ENCODE peak calls at places on chromosomes 5 and 9, in four cellular contexts. F is A549, K is HepG2, H is GM12878. W is an unnamed sample.

GRCh38 chr5:5536871-5537270 is 114.4 kb downstream of the ICE1 start:
- DNase-seq in F (no peak), K (no peak), H (no peak), W (no peak)

GRCh38 chr9:20611751-20612287 is 10.5 kb downstream of the MLLT3 start:
- DNase-seq in F (peak; percentile 90), K (peak; percentile 64), H (no peak), W (peak; percentile 9)

GRCh38 chr5:109307996-109308395 is 101.8 kb downstream of the PJA2 start:
- DNase-seq in F (no peak), K (no peak), H (no peak), W (no peak)

GRCh38 chr5:72107874-72108199 is 562 bp downstream of the MAP1B start:
- DNase-seq in F (peak; percentile 55), K (no peak), H (no peak), W (no peak)

GRCh38 chr5:93576994-93577575 is 3.9 kb downstream of the NR2F1-AS1 start:
- DNase-seq in F (no peak), K (no peak), H (no peak), W (no peak)

GRCh38 chr5:34970552-34970951 is 41.2 kb downstream of the DNAJC21 start:
- DNase-seq in F (no peak), K (no peak), H (no peak), W (no peak)

GRCh38 chr5:133205204-133205603 is 153.4 kb downstream of the HSPA4 start:
- DNase-seq in F (no peak), K (no peak), H (no peak), W (no peak)

GRCh38 chr5:68894673-68895072 is 199.1 kb upstream of the SLC30A5 start:
- DNase-seq in F (no peak), K (no peak), H (no peak), W (no peak)

GRCh38 chr9:116432051-116432450 is 255.1 kb upstream of the TRIM32 start:
- DNase-seq in F (no peak), K (no peak), H (no peak), W (no peak)

GRCh38 chr5:130136300-130136699 is 232.0 kb downstream of the CHSY3 start:
- DNase-seq in F (no peak), K (no peak), H (no peak), W (no peak)

GRCh38 chr5:130138406-130139060 is 234.3 kb downstream of the CHSY3 start:
- DNase-seq in F (no peak), K (no peak), H (no peak), W (no peak)

DNA sequence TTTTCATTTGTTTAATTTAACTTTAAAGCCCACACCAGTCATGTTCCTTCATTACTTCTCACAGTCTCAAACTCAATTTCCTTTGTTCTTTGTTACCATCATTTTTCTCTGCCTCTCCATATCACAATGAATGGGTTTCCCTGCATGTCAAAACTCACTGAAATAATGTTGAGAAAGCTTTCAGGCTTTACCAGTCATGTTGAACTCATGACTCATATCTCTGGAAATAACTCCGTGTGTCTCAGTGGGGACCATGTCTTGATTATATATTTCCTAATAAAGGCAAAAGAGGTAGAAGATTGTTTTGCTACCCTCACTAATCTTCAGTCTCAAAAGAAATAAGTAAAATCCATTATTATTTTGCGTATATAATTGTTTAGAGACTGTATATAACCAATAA is 231.2 kb downstream of the CHSY3 start:
- DNase-seq in F (no peak), K (no peak), H (no peak), W (no peak)
- TF ChIP-seq RFX5 in F (no peak), K (no peak), H (no peak), W (no peak)

GRCh38 chr5:150409638-150410523 is 2.8 kb downstream of the CD74 start:
- DNase-seq in F (peak; percentile 86), K (peak; percentile 77), H (peak; percentile 84), W (peak; percentile 91)

GRCh38 chr5:150413176-150413901 is 629 bp upstream of the CD74 start:
- DNase-seq in F (no peak), K (no peak), H (no peak), W (no peak)

GRCh38 chr5:150410524-150411244 is 2.0 kb downstream of the CD74 start:
- DNase-seq in F (peak; percentile 62), K (peak; percentile 59), H (peak; percentile 71), W (peak; percentile 80)

GRCh38 chr5:150411245-150411979 is 1.3 kb downstream of the CD74 start:
- DNase-seq in F (no peak), K (no peak), H (no peak), W (no peak)

GRCh38 chr5:150412319-150413175 is at the start of gene CD74:
- DNase-seq in F (no peak), K (peak; percentile 90), H (peak; percentile 97), W (peak; percentile 53)
- TF ChIP-seq PBX3 in F (no peak), K (no peak), H (peak; percentile 68), W (no peak)

GRCh38 chr5:393846-394275 is 49.1 kb upstream of the EXOC3 start:
- DNase-seq in F (no peak), K (no peak), H (no peak), W (no peak)
- TF ChIP-seq RFX5 in F (no peak), K (no peak), H (no peak), W (no peak)

DNA sequence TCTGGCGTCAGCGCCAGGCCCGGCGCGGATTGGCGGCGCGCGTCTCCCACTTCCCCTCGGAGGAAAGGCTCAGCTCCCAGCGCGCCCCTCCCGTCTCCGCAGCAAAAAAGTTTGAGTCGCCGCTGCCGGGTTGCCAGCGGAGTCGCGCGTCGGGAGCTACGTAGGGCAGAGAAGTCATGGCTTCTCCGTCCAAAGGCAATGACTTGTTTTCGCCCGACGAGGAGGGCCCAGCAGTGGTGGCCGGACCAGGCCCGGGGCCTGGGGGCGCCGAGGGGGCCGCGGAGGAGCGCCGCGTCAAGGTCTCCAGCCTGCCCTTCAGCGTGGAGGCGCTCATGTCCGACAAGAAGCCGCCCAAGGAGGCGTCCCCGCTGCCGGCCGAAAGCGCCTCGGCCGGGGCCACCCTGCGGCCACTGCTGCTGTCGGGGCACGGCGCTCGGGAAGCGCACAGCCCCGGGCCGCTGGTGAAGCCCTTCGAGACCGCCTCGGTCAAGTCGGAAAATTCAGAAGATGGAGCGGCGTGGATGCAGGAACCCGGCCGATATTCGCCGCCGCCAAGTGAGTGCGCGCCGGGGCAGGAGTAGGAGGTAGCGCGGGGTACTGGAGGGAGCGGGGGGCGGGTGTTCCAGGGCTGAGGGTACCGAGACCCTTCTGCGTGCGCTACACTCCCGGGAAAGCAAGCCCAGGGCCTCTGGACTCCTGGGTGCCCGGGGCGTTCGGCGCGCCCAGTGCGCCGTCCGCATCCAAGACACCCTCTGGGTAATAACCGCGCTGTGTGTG is at the start of gene MSX2:
- DNase-seq in F (peak; percentile 88), K (no peak), H (no peak), W (peak; percentile 97)
- TF ChIP-seq PBX3 in F (no peak), K (no peak), H (no peak), W (no peak)

GRCh38 chr5:137071941-137072340 is 427.2 kb downstream of the SPOCK1 start:
- DNase-seq in F (no peak), K (no peak), H (no peak), W (no peak)

GRCh38 chr5:137073192-137073591 is 425.9 kb downstream of the SPOCK1 start:
- DNase-seq in F (no peak), K (no peak), H (no peak), W (no peak)

GRCh38 chr5:137072376-137073174 is 426.6 kb downstream of the SPOCK1 start:
- DNase-seq in F (no peak), K (no peak), H (no peak), W (no peak)

GRCh38 chr5:137078171-137078665 is 420.9 kb downstream of the SPOCK1 start:
- DNase-seq in F (peak; percentile 13), K (no peak), H (no peak), W (no peak)

DNA sequence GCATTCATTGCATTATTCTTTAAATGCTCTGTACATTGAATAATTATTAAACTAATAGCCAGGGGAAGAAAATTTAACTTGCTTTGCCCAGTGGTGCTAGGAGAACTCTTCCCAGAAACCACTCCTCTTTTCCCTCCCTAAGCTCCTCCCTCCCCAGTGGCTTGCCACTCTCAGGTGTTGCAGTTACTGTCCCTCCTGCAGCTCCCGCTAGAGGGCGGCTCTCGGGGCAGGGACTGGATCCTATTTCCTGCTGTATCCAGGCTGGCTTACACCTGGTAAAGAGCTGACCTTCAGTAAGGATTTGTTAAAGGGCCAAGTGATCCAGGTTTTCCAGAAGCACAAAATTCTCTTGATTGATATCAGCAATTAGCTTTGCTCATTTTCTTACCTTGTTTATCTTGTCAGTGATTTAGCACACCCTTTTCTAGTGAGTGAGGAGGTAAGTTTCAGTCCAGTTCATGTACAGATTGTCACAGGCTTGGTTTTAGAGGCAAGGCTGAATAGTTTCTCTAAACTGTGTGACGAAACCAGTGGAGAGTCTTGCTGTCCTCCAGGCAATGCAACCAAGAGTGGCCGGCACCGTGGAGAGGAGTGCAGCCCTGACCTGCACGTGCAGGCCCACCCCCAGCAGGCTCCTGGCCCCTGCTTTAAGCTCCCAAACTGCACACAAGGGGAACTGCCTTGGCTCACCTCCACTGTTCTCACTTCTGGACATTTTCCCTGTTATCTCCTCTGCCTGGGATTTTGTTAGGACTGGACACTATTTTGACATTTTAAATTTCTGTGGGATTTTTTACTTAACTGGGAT is 423.8 kb downstream of the SPOCK1 start:
- DNase-seq in F (peak; percentile 77), K (peak; percentile 69), H (no peak), W (peak; percentile 77)
- TF ChIP-seq RFX5 in F (no peak), K (no peak), H (no peak), W (no peak)

W was measured in SK-N-SH.